ENCODE peak calls at places on chromosomes 11 and 22, in seven cellular contexts. W, O, F, T, S, J and I are unnamed samples.

GRCh38 chr11:65459552-65459951 is 37.0 kb downstream of the NEAT1 start:
- DNase-seq in W (no peak), O (no peak), F (no peak), T (no peak), S (no peak), J (no peak), I (no peak)

GRCh38 chr11:65261591-65262380 is at the start of gene POLA2:
- DNase-seq in W (peak), O (peak), F (peak), T (peak), S (peak), J (peak), I (peak)

GRCh38 chr11:79100093-79100704 is 340.6 kb downstream of the TENM4 start:
- DNase-seq in W (no peak), O (peak), F (peak), T (peak), S (no peak), J (peak), I (peak)

GRCh38 chr11:20162824-20163777 is 2.8 kb upstream of the DBX1 start:
- DNase-seq in W (no peak), O (peak), F (peak), T (peak), S (no peak), J (no peak), I (peak)

GRCh38 chr22:41910599-41911291 is 4.1 kb downstream of the SHISA8 start:
- DNase-seq in W (no peak), O (peak), F (no peak), T (no peak), S (no peak), J (no peak), I (no peak)

GRCh38 chr11:95245038-95245437 is 14.0 kb upstream of the SESN3 start:
- DNase-seq in W (no peak), O (no peak), F (no peak), T (peak), S (no peak), J (no peak), I (no peak)

GRCh38 chr11:122100222-122101080 is 15.6 kb downstream of the BLID start:
- DNase-seq in W (peak), O (peak), F (peak), T (peak), S (no peak), J (no peak), I (no peak)

GRCh38 chr11:69344570-69345145 is 50.7 kb downstream of the MYEOV start:
- DNase-seq in W (no peak), O (no peak), F (no peak), T (no peak), S (no peak), J (no peak), I (no peak)

GRCh38 chr11:102749101-102749725 is 24.5 kb upstream of the MMP8 start:
- DNase-seq in W (no peak), O (no peak), F (no peak), T (no peak), S (no peak), J (no peak), I (no peak)

GRCh38 chr11:33234397-33235168 is 22.6 kb upstream of the HIPK3 start:
- DNase-seq in W (no peak), O (no peak), F (no peak), T (no peak), S (no peak), J (no peak), I (no peak)

GRCh38 chr22:44389926-44390925 is 77.5 kb upstream of the SHISAL1 start:
- DNase-seq in W (no peak), O (no peak), F (no peak), T (no peak), S (no peak), J (no peak), I (no peak)

GRCh38 chr11:127919206-127920000 is 668.0 kb downstream of the ETS1 start:
- DNase-seq in W (no peak), O (peak), F (no peak), T (peak), S (no peak), J (no peak), I (no peak)

GRCh38 chr11:42311504-42311903 is 852.1 kb upstream of the LRRC4C start:
- DNase-seq in W (no peak), O (no peak), F (no peak), T (no peak), S (no peak), J (no peak), I (no peak)

GRCh38 chr11:114092953-114093352 is 33.4 kb downstream of the ZBTB16 start:
- DNase-seq in W (no peak), O (no peak), F (no peak), T (no peak), S (no peak), J (no peak), I (no peak)

GRCh38 chr11:96472085-96472484 is 82.3 kb downstream of the JRKL start:
- DNase-seq in W (no peak), O (no peak), F (no peak), T (no peak), S (no peak), J (no peak), I (no peak)

GRCh38 chr22:23325183-23325582 is 144.9 kb downstream of the BCR start:
- DNase-seq in W (no peak), O (no peak), F (no peak), T (no peak), S (no peak), J (no peak), I (no peak)

GRCh38 chr11:25065711-25066110 is 568.9 kb downstream of the LUZP2 start:
- DNase-seq in W (peak), O (no peak), F (no peak), T (peak), S (no peak), J (peak), I (no peak)

GRCh38 chr11:65777821-65778361 is 2.9 kb downstream of the AP5B1 start:
- DNase-seq in W (no peak), O (no peak), F (no peak), T (no peak), S (no peak), J (no peak), I (no peak)

GRCh38 chr22:36807627-36808026 is 9.2 kb downstream of the PVALB start:
- DNase-seq in W (no peak), O (no peak), F (no peak), T (no peak), S (no peak), J (no peak), I (no peak)

GRCh38 chr11:2585566-2586090 is 114.2 kb downstream of the KCNQ1OT1 start:
- DNase-seq in W (no peak), O (peak), F (no peak), T (no peak), S (no peak), J (no peak), I (no peak)

GRCh38 chr11:19933132-19933735 is 220.6 kb downstream of the NAV2 start:
- DNase-seq in W (no peak), O (no peak), F (no peak), T (no peak), S (no peak), J (no peak), I (no peak)

GRCh38 chr22:19757985-19758895 is 2.3 kb upstream of the TBX1 start:
- DNase-seq in W (no peak), O (no peak), F (no peak), T (no peak), S (no peak), J (no peak), I (no peak)

GRCh38 chr22:32723632-32724031 is 77.9 kb upstream of the TIMP3 start:
- DNase-seq in W (peak), O (peak), F (no peak), T (peak), S (peak), J (peak), I (no peak)